ENCODE peak calls at places on chromosomes 2 and 18, in six cellular contexts. S is uterus, J is left lung, W is fibroblast of pulmonary artery, X is SK-N-SH, O is testis. Z is an unnamed sample.
A peak's percentile ranks its signal among the peaks of the same experiment; 100 is the strongest.

GRCh38 chr2:241846406-241846805 is 12.3 kb downstream of the PDCD1 start:
- DNase-seq in S (no peak), J (no peak), W (no peak), X (no peak), O (peak; percentile 12), Z (no peak)

GRCh38 chr18:24918257-24918656 is 433.7 kb downstream of the ZNF521 start:
- DNase-seq in S (no peak), J (no peak), W (no peak), X (peak; percentile 12), O (no peak), Z (no peak)

GRCh38 chr2:105329561-105330495 is at the start of gene TGFBRAP1:
- DNase-seq in S (peak; percentile 48), J (no peak), W (peak; percentile 36), X (peak; percentile 93), O (peak; percentile 37), Z (no peak)

GRCh38 chr18:23209796-23210195 is 74.5 kb downstream of the CABLES1 start:
- DNase-seq in S (no peak), J (no peak), W (no peak), X (no peak), O (no peak), Z (no peak)

GRCh38 chr2:170361359-170361936 is 183.5 kb downstream of the MYO3B start:
- DNase-seq in S (no peak), J (no peak), W (peak; percentile 65), X (peak; percentile 32), O (peak; percentile 70), Z (peak; percentile 8)

GRCh38 chr18:11775436-11775835 is 75.8 kb upstream of the CHMP1B start:
- DNase-seq in S (no peak), J (no peak), W (no peak), X (no peak), O (no peak), Z (no peak)

GRCh38 chr2:64832926-64833325 is 156.3 kb upstream of the SLC1A4 start:
- DNase-seq in S (no peak), J (no peak), W (no peak), X (no peak), O (no peak), Z (peak; percentile 92)

GRCh38 chr2:88350641-88351601 is 101.6 kb downstream of the FOXI3 start:
- DNase-seq in S (no peak), J (peak; percentile 56), W (peak; percentile 26), X (peak; percentile 79), O (peak; percentile 85), Z (peak; percentile 15)

GRCh38 chr2:234288974-234289455 is 207.9 kb downstream of the ARL4C start:
- DNase-seq in S (peak; percentile 23), J (peak; percentile 64), W (peak; percentile 58), X (peak; percentile 67), O (peak; percentile 80), Z (no peak)

GRCh38 chr2:100692381-100692780 is 127.6 kb upstream of the NPAS2 start:
- DNase-seq in S (no peak), J (no peak), W (no peak), X (no peak), O (no peak), Z (no peak)

GRCh38 chr2:73993376-73993775 is 8.7 kb downstream of the TET3 start:
- DNase-seq in S (no peak), J (no peak), W (no peak), X (no peak), O (no peak), Z (no peak)

GRCh38 chr2:317501-318424 is 29.9 kb upstream of the ALKAL2 start:
- DNase-seq in S (no peak), J (no peak), W (peak; percentile 11), X (no peak), O (no peak), Z (peak; percentile 1)

GRCh38 chr2:42371621-42372473 is 10.8 kb upstream of the COX7A2L start:
- DNase-seq in S (no peak), J (no peak), W (no peak), X (peak; percentile 90), O (peak; percentile 33), Z (no peak)

GRCh38 chr2:152243723-152244122 is 68.2 kb upstream of the STAM2 start:
- DNase-seq in S (no peak), J (no peak), W (no peak), X (no peak), O (no peak), Z (no peak)

GRCh38 chr2:106030287-106031268 is 163.5 kb downstream of the UXS1 start:
- DNase-seq in S (peak; percentile 44), J (no peak), W (peak; percentile 88), X (no peak), O (peak; percentile 58), Z (peak; percentile 9)

GRCh38 chr2:241842620-241843211 is 16.0 kb downstream of the PDCD1 start:
- DNase-seq in S (peak; percentile 32), J (peak; percentile 69), W (no peak), X (peak; percentile 28), O (peak; percentile 44), Z (no peak)

GRCh38 chr18:3261393-3262233 is at the start of gene MYL12B:
- DNase-seq in S (peak; percentile 80), J (peak; percentile 83), W (peak; percentile 77), X (peak; percentile 89), O (peak; percentile 82), Z (no peak)

GRCh38 chr2:176270100-176270750 is 983 bp downstream of the MTX2 start:
- DNase-seq in S (no peak), J (no peak), W (no peak), X (no peak), O (no peak), Z (no peak)

GRCh38 chr2:24382363-24383021 is 22.2 kb upstream of the ITSN2 start:
- DNase-seq in S (peak; percentile 51), J (peak; percentile 58), W (peak; percentile 76), X (peak; percentile 88), O (peak; percentile 67), Z (peak; percentile 41)

GRCh38 chr18:56139372-56139771 is 499.0 kb downstream of the TXNL1 start:
- DNase-seq in S (peak; percentile 34), J (no peak), W (no peak), X (no peak), O (peak; percentile 55), Z (no peak)

GRCh38 chr2:86068098-86069047 is 37.3 kb downstream of the POLR1A start:
- DNase-seq in S (no peak), J (no peak), W (no peak), X (no peak), O (no peak), Z (peak; percentile 13)

GRCh38 chr2:218892693-218893348 is 12.2 kb downstream of the WNT10A start:
- DNase-seq in S (peak; percentile 44), J (peak; percentile 68), W (peak; percentile 42), X (peak; percentile 92), O (peak; percentile 71), Z (no peak)

GRCh38 chr2:174711206-174711605 is 53.1 kb downstream of the CHRNA1 start:
- DNase-seq in S (no peak), J (no peak), W (peak; percentile 11), X (peak; percentile 37), O (no peak), Z (no peak)

GRCh38 chr2:157032019-157032418 is 225.5 kb upstream of the GALNT5 start:
- DNase-seq in S (no peak), J (no peak), W (peak; percentile 97), X (peak; percentile 1), O (no peak), Z (peak; percentile 88)

GRCh38 chr2:75403991-75404428 is 156.7 kb downstream of the EVA1A start:
- DNase-seq in S (no peak), J (no peak), W (peak; percentile 76), X (peak; percentile 41), O (no peak), Z (peak; percentile 6)

GRCh38 chr2:44063007-44063406 is 67.2 kb upstream of the LRPPRC start:
- DNase-seq in S (no peak), J (no peak), W (no peak), X (no peak), O (no peak), Z (no peak)

DNA sequence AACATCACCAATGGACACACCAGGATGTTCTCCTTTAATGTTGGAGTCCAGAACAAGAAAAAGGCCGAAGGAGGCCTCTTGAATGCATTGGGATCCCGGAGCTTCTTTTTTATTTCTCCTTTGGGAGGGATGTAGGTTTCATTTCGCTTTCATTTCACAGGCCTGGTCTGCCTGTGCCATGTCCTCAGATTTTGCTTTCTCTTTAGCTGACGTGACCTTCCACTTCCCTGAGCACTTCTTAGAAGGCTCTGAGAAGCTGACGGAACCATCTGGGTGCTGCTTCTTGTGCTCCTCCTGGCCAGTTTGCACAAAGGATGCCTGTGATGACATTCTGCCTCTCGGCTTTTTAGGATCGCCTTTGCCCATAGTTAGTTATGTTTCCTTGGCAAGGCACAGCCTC is 15.1 kb upstream of the MBOAT2 start:
- DNase-seq in S (no peak), J (no peak), W (no peak), X (no peak), O (no peak), Z (no peak)
- H3K4me3 ChIP-seq in S (no peak overlapping the region), J (no peak overlapping the region), W (no peak overlapping the region), X (no peak overlapping the region), O (no peak overlapping the region), Z (no peak overlapping the region)

GRCh38 chr2:180358458-180358857 is 351.4 kb upstream of the CWC22 start:
- DNase-seq in S (no peak), J (no peak), W (no peak), X (no peak), O (no peak), Z (no peak)
- TF ChIP-seq CTCF in S (no peak), J (no peak), W (peak; percentile 27), X (no peak), O (no peak), Z (no peak)

GRCh38 chr2:235520787-235521186 is 26.9 kb downstream of the AGAP1 start:
- DNase-seq in S (no peak), J (peak; percentile 8), W (no peak), X (no peak), O (no peak), Z (no peak)

GRCh38 chr2:235518317-235519090 is 24.7 kb downstream of the AGAP1 start:
- DNase-seq in S (no peak), J (peak; percentile 17), W (peak; percentile 31), X (no peak), O (no peak), Z (no peak)

GRCh38 chr2:235523021-235523420 is 29.2 kb downstream of the AGAP1 start:
- DNase-seq in S (no peak), J (peak; percentile 5), W (no peak), X (no peak), O (no peak), Z (no peak)

GRCh38 chr2:235523486-235524150 is 29.8 kb downstream of the AGAP1 start:
- DNase-seq in S (no peak), J (peak; percentile 19), W (no peak), X (no peak), O (no peak), Z (no peak)

GRCh38 chr2:235521844-235522243 is 28.0 kb downstream of the AGAP1 start:
- DNase-seq in S (no peak), J (no peak), W (peak; percentile 65), X (no peak), O (no peak), Z (no peak)
- H3K4me3 ChIP-seq in S (no peak overlapping the region), J (no peak overlapping the region), W (no peak overlapping the region), X (no peak overlapping the region), O (no peak overlapping the region), Z (no peak overlapping the region)

DNA sequence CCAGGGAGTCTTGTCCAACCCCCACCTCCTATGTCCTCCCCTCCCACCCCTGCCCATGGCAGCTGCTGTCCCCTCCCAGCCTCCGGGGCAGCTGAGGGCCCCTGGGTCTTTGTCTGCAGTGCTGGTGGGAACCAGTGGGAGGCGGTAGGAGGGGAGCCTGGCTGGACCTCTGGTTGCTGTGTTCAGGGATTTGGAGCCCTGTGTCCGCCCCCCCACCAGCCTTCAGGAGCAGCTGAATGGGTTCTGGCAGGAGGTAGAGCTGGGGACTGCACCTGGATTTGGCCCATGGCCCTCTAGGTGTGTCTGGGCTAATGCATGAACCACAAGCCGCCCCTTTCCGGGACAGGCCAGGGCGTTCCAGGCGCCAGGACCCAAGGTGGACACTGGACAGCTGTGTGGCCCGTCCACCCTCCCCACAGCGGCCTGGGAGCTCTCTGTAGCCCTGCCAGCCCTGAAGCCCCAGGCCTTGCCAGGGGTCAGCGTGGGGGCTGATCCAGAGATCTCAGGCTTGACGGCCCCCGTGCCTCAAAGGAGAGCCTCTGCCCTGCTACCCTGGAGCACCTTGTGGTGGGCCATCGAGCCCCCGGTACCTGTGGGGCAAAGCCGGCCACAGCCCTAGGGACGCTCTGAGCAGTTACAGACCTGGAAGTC is 25.4 kb downstream of the GPC1 start:
- DNase-seq in S (peak; percentile 15), J (peak; percentile 27), W (no peak), X (no peak), O (peak; percentile 13), Z (no peak)
- TF ChIP-seq CTCF in S (no peak), J (no peak), W (no peak), X (peak; percentile 20), O (no peak), Z (peak; percentile 26)